ENCODE peak calls at places on chromosomes 12 and 14, in four cellular contexts. M is stimulated activated CD8-positive, alpha-beta memory T cell treated with anti-CD3 and anti-CD28 coated beads, Interleukin-2, amount 100 ng/mL, for 1 hour; S is Peyer's patch; L is activated naive CD4-positive, alpha-beta T cell. G is an unnamed sample.

GRCh38 chr14:67269338-67270060 is 28.3 kb downstream of the PALS1 start:
- DNase-seq in M (no peak), L (no peak), S (no peak), G (no peak)

GRCh38 chr12:69897744-69898143 is 72.7 kb downstream of the MYRFL start:
- DNase-seq in S (no peak), L (no peak), M (no peak), G (no peak)

GRCh38 chr12:124774462-124775167 is 89.0 kb downstream of the SCARB1 start:
- DNase-seq in S (peak), M (peak), L (no peak), G (peak)

GRCh38 chr14:51081209-51081608 is 13.7 kb downstream of the TRIM9 start:
- DNase-seq in S (no peak), L (no peak), M (no peak), G (no peak)

GRCh38 chr14:39015360-39015961 is 87.6 kb downstream of the SEC23A start:
- DNase-seq in M (no peak), S (peak), L (no peak), G (no peak)

GRCh38 chr12:11707535-11707934 is 58.1 kb downstream of the ETV6 start:
- DNase-seq in M (no peak), L (no peak), S (peak), G (no peak)

GRCh38 chr12:71710276-71711125 is 24.6 kb downstream of the TMEM19 start:
- DNase-seq in M (no peak), S (no peak), L (no peak), G (no peak)

GRCh38 chr12:94644141-94644575 is 6.2 kb downstream of the TMCC3 start:
- DNase-seq in S (peak), M (no peak), L (no peak), G (no peak)

GRCh38 chr12:82314406-82314892 is 43.7 kb downstream of the CCDC59 start:
- DNase-seq in L (no peak), M (no peak), S (no peak), G (no peak)

GRCh38 chr14:54808326-54809161 is 94.1 kb downstream of the GCH1 start:
- DNase-seq in S (no peak), M (no peak), L (no peak), G (no peak)

G was measured in activated gamma-delta T cell treated with anti-CD3 and anti-CD28 coated beads, Interleukin-2, amount 50 U/mL, for 16 hours.